ENCODE peak calls at places on chromosome 12, in five cellular contexts. N is A549, Z is GM12878, F is K562, L is Panc1. J is an unnamed sample.

GRCh38 chr12:120588948-120589930 is 8.0 kb upstream of the POP5 start:
- DNase-seq in N (no peak), Z (no peak), F (no peak), L (no peak), J (no peak)

GRCh38 chr12:47349770-47350408 is 270.1 kb upstream of the AMIGO2 start:
- DNase-seq in N (no peak), Z (no peak), F (no peak), L (no peak), J (no peak)

GRCh38 chr12:76144253-76144564 is 59.7 kb upstream of the NAP1L1 start:
- DNase-seq in N (no peak), Z (no peak), F (peak; percentile 57), L (no peak), J (no peak)

GRCh38 chr12:106030210-106031175 is 108.3 kb downstream of the NUAK1 start:
- DNase-seq in N (peak; percentile 42), Z (no peak), F (no peak), L (peak; percentile 32), J (peak; percentile 17)

GRCh38 chr12:76238688-76239087 is 109.5 kb downstream of the BBS10 start:
- DNase-seq in N (no peak), Z (no peak), F (no peak), L (no peak), J (no peak)

GRCh38 chr12:57135939-57136338 is 7.7 kb downstream of the LRP1 start:
- DNase-seq in N (no peak), Z (no peak), F (no peak), L (no peak), J (peak; percentile 37)

GRCh38 chr12:57621497-57622292 is 10.5 kb downstream of the ARHGEF25 start:
- DNase-seq in N (peak; percentile 88), Z (no peak), F (peak; percentile 75), L (no peak), J (peak; percentile 77)

GRCh38 chr12:7108042-7108927 is 729 bp downstream of the C1RL start:
- DNase-seq in N (peak; percentile 67), Z (peak; percentile 55), F (peak; percentile 90), L (no peak), J (peak; percentile 92)

GRCh38 chr12:64083285-64084210 is 138.5 kb downstream of the KICS2 start:
- DNase-seq in N (no peak), Z (no peak), F (no peak), L (no peak), J (no peak)

GRCh38 chr12:57106021-57106708 is 5.0 kb downstream of the STAT6 start:
- DNase-seq in N (no peak), Z (no peak), F (no peak), L (no peak), J (no peak)

GRCh38 chr12:49346659-49347306 is at the start of gene DNAJC22:
- DNase-seq in N (no peak), Z (no peak), F (peak; percentile 75), L (no peak), J (peak; percentile 44)

GRCh38 chr12:68865399-68866154 is 57.6 kb downstream of the MDM2 start:
- DNase-seq in N (no peak), Z (no peak), F (peak; percentile 38), L (no peak), J (no peak)

GRCh38 chr12:14993537-14994266 is 20.9 kb downstream of the PDE6H start:
- DNase-seq in N (no peak), Z (no peak), F (no peak), L (no peak), J (no peak)

GRCh38 chr12:97109441-97109840 is 202.4 kb downstream of the NEDD1 start:
- DNase-seq in N (no peak), Z (no peak), F (no peak), L (no peak), J (no peak)

DNA sequence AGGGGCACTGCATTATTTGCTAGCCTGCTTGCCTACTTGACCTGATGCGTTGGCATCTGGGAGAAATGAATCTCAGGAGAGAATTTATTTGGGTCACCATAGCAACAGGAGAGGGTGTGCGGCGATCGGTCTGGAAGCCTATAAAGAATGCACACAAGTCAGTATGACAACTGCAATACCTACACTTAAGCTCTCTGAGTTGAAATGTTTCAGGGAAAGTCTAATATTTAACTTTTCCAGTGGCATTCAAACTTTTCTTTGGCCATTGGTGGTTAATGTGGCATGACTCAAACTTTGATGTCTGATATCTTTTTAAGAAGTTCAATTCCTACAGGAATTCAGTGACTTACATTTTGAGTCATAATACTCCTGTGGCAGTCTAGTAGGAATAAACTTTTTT is 205.1 kb downstream of the NEDD1 start:
- DNase-seq in N (no peak), Z (no peak), F (no peak), L (no peak), J (no peak)
- TF ChIP-seq REST in N (no peak), Z (no peak), F (no peak), L (no peak), J (no peak)

GRCh38 chr12:27498159-27498558 is 25.8 kb upstream of the PPFIBP1 start:
- DNase-seq in N (no peak), Z (peak; percentile 28), F (no peak), L (no peak), J (no peak)
- TF ChIP-seq REST in N (no peak), Z (no peak), F (no peak), L (no peak), J (no peak)

GRCh38 chr12:109902866-109903265 is 2.8 kb downstream of the TCHP start:
- DNase-seq in N (no peak), Z (no peak), F (no peak), L (no peak), J (peak; percentile 32)

GRCh38 chr12:109897029-109897428 is 3.0 kb upstream of the TCHP start:
- DNase-seq in N (no peak), Z (no peak), F (no peak), L (no peak), J (no peak)

GRCh38 chr12:109899783-109900751 is at the start of gene TCHP:
- DNase-seq in N (peak; percentile 90), Z (peak; percentile 54), F (peak; percentile 90), L (peak; percentile 47), J (peak; percentile 89)

GRCh38 chr12:109905301-109905700 is 5.2 kb downstream of the TCHP start:
- DNase-seq in N (no peak), Z (no peak), F (no peak), L (no peak), J (no peak)

GRCh38 chr12:109900752-109901580 is 892 bp downstream of the TCHP start:
- DNase-seq in N (peak; percentile 43), Z (no peak), F (peak; percentile 39), L (no peak), J (peak; percentile 74)
- TF ChIP-seq REST in N (no peak), Z (no peak), F (no peak), L (no peak), J (no peak)

DNA sequence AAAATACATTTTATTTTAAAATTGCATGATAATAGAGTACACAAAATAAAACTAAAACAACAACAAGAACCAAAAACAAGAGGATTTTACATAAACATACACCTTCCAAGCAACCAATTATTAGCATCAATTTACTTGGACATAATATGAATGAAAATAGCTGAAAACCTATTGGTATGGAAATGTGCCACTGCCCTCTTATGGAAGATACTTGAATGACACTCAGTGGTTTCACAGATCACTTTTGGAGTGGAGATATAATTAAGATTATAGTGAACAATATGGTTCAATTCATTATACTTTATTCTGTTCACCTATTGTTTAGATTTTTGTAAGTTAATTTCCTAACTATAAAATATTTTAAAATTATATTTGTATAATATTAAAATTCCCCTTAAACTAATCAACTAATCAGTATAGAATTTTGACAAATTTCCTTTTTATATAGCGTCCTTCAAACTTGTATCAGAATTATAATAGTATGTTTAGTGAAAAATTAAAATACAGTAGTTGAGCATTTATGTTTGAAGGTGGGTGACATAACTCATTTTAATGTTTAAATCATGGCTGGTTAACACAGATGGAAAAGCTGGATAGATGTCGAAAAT is 70.1 kb downstream of the SLC6A15 start:
- DNase-seq in N (peak; percentile 22), Z (no peak), F (peak; percentile 23), L (peak; percentile 17), J (peak; percentile 66)
- TF ChIP-seq REST in N (no peak), Z (no peak), F (no peak), L (no peak), J (no peak)

GRCh38 chr12:39440781-39441180 is 2.1 kb downstream of the KIF21A start:
- DNase-seq in N (no peak), Z (no peak), F (peak; percentile 61), L (no peak), J (no peak)

GRCh38 chr12:39442895-39443703 is at the start of gene KIF21A:
- DNase-seq in N (peak; percentile 69), Z (peak; percentile 66), F (peak; percentile 95), L (peak; percentile 80), J (peak; percentile 90)

GRCh38 chr12:39440101-39440500 is 2.8 kb downstream of the KIF21A start:
- DNase-seq in N (no peak), Z (no peak), F (no peak), L (no peak), J (no peak)

GRCh38 chr12:39441963-39442894 is 691 bp downstream of the KIF21A start:
- DNase-seq in N (peak; percentile 10), Z (no peak), F (peak; percentile 73), L (no peak), J (peak; percentile 37)

GRCh38 chr12:39441189-39441962 is 1.5 kb downstream of the KIF21A start:
- DNase-seq in N (no peak), Z (no peak), F (no peak), L (no peak), J (no peak)
- TF ChIP-seq REST in N (no peak), Z (no peak), F (no peak), L (no peak), J (no peak)

DNA sequence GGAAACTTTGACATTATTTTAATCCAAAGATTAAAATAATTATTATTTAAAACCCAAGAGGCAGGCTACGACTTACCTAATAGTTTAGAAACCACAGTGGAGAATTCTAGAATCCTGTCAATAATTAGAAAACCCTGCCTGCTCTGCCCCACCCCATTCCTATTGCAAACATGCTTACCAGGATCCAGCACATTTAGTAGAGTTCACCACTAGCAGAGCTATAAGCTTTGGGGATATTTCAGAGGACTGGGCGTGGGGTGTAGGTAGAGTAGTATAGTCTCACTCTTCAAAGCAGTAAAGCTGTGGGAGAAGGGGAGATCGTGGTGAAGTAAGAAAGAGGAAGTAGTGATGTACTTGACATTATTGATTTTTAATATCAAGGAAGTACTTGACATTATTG is 100.3 kb downstream of the FIGNL2 start:
- DNase-seq in N (no peak), Z (no peak), F (no peak), L (no peak), J (no peak)
- TF ChIP-seq REST in N (no peak), Z (no peak), F (no peak), L (no peak), J (no peak)

GRCh38 chr12:98418357-98419075 is 96.9 kb upstream of the TMPO start:
- DNase-seq in N (peak; percentile 55), Z (no peak), F (peak; percentile 60), L (no peak), J (peak; percentile 74)
- TF ChIP-seq REST in N (no peak), Z (no peak), F (no peak), L (no peak), J (no peak)

GRCh38 chr12:124745891-124746570 is 117.6 kb downstream of the SCARB1 start:
- DNase-seq in N (peak; percentile 91), Z (no peak), F (peak; percentile 73), L (no peak), J (peak; percentile 94)
- TF ChIP-seq REST in N (no peak), Z (no peak), F (no peak), L (peak; percentile 32), J (no peak)